ENCODE peak calls at places on chromosomes 16 and 17, in nine cellular contexts. One of them, this sample, is unnamed.

GRCh38 chr16:67406111-67406593 is 10.1 kb downstream of the ZDHHC1 start:
- DNase-seq in upper lobe of left lung: peak
- DNase-seq in Peyer's patch: no peak
- DNase-seq in adrenal gland: no peak
- DNase-seq in testis: no peak
- DNase-seq in tibial nerve: no peak
- DNase-seq in stomach: no peak
- DNase-seq in ovary: no peak
- DNase-seq in spleen: no peak
- DNase-seq in this sample: no peak

GRCh38 chr16:17475104-17475503 is 4.3 kb upstream of the XYLT1 start:
- DNase-seq in upper lobe of left lung: no peak
- DNase-seq in Peyer's patch: no peak
- DNase-seq in adrenal gland: no peak
- DNase-seq in testis: no peak
- DNase-seq in tibial nerve: no peak
- DNase-seq in stomach: no peak
- DNase-seq in ovary: no peak
- DNase-seq in spleen: peak
- DNase-seq in this sample: no peak

GRCh38 chr16:20884240-20884556 is 16.0 kb downstream of the DCUN1D3 start:
- DNase-seq in upper lobe of left lung: no peak
- DNase-seq in Peyer's patch: no peak
- DNase-seq in adrenal gland: no peak
- DNase-seq in testis: no peak
- DNase-seq in tibial nerve: no peak
- DNase-seq in stomach: no peak
- DNase-seq in ovary: no peak
- DNase-seq in spleen: no peak
- DNase-seq in this sample: no peak

GRCh38 chr17:35868791-35869190 is at the start of gene HEATR9:
- DNase-seq in upper lobe of left lung: no peak
- DNase-seq in Peyer's patch: no peak
- DNase-seq in adrenal gland: no peak
- DNase-seq in testis: no peak
- DNase-seq in tibial nerve: no peak
- DNase-seq in stomach: no peak
- DNase-seq in ovary: no peak
- DNase-seq in spleen: no peak
- DNase-seq in this sample: no peak

GRCh38 chr17:50618941-50619340 is 15.7 kb upstream of the ABCC3 start:
- DNase-seq in upper lobe of left lung: no peak
- DNase-seq in Peyer's patch: no peak
- DNase-seq in adrenal gland: no peak
- DNase-seq in testis: no peak
- DNase-seq in tibial nerve: no peak
- DNase-seq in stomach: no peak
- DNase-seq in ovary: no peak
- DNase-seq in spleen: no peak
- DNase-seq in this sample: no peak

GRCh38 chr17:58276423-58276822 is 4.3 kb downstream of the MPO start:
- DNase-seq in upper lobe of left lung: no peak
- DNase-seq in Peyer's patch: no peak
- DNase-seq in adrenal gland: no peak
- DNase-seq in testis: no peak
- DNase-seq in tibial nerve: no peak
- DNase-seq in stomach: no peak
- DNase-seq in ovary: no peak
- DNase-seq in spleen: peak
- DNase-seq in this sample: no peak

GRCh38 chr16:55120408-55120807 is 189.7 kb downstream of the IRX5 start:
- DNase-seq in upper lobe of left lung: no peak
- DNase-seq in Peyer's patch: no peak
- DNase-seq in adrenal gland: no peak
- DNase-seq in testis: no peak
- DNase-seq in tibial nerve: no peak
- DNase-seq in stomach: no peak
- DNase-seq in ovary: no peak
- DNase-seq in spleen: no peak
- DNase-seq in this sample: no peak

GRCh38 chr16:55257971-55258613 is 65.9 kb upstream of the IRX6 start:
- DNase-seq in upper lobe of left lung: peak
- DNase-seq in Peyer's patch: no peak
- DNase-seq in adrenal gland: peak
- DNase-seq in testis: peak
- DNase-seq in tibial nerve: no peak
- DNase-seq in stomach: peak
- DNase-seq in ovary: no peak
- DNase-seq in spleen: peak
- DNase-seq in this sample: peak

GRCh38 chr16:71727545-71728324 is 3.2 kb upstream of the PHLPP2 start:
- DNase-seq in upper lobe of left lung: no peak
- DNase-seq in Peyer's patch: peak
- DNase-seq in adrenal gland: no peak
- DNase-seq in testis: no peak
- DNase-seq in tibial nerve: no peak
- DNase-seq in stomach: no peak
- DNase-seq in ovary: no peak
- DNase-seq in spleen: no peak
- DNase-seq in this sample: no peak

GRCh38 chr16:8622315-8622656 is 788 bp downstream of the METTL22 start:
- DNase-seq in upper lobe of left lung: no peak
- DNase-seq in Peyer's patch: no peak
- DNase-seq in adrenal gland: no peak
- DNase-seq in testis: no peak
- DNase-seq in tibial nerve: no peak
- DNase-seq in stomach: no peak
- DNase-seq in ovary: no peak
- DNase-seq in spleen: no peak
- DNase-seq in this sample: no peak

GRCh38 chr17:40068129-40068581 is 5.4 kb downstream of the THRA start:
- DNase-seq in upper lobe of left lung: no peak
- DNase-seq in Peyer's patch: no peak
- DNase-seq in adrenal gland: no peak
- DNase-seq in testis: no peak
- DNase-seq in tibial nerve: no peak
- DNase-seq in stomach: no peak
- DNase-seq in ovary: no peak
- DNase-seq in spleen: no peak
- DNase-seq in this sample: no peak

GRCh38 chr17:40069751-40070643 is 7.2 kb downstream of the THRA start:
- DNase-seq in upper lobe of left lung: peak
- DNase-seq in Peyer's patch: peak
- DNase-seq in adrenal gland: no peak
- DNase-seq in testis: peak
- DNase-seq in tibial nerve: no peak
- DNase-seq in stomach: peak
- DNase-seq in ovary: peak
- DNase-seq in spleen: no peak
- DNase-seq in this sample: peak

GRCh38 chr17:40067710-40068109 is 4.9 kb downstream of the THRA start:
- DNase-seq in upper lobe of left lung: no peak
- DNase-seq in Peyer's patch: no peak
- DNase-seq in adrenal gland: no peak
- DNase-seq in testis: no peak
- DNase-seq in tibial nerve: no peak
- DNase-seq in stomach: no peak
- DNase-seq in ovary: no peak
- DNase-seq in spleen: no peak
- DNase-seq in this sample: no peak

GRCh38 chr17:40068917-40069750 is 6.4 kb downstream of the THRA start:
- DNase-seq in upper lobe of left lung: peak
- DNase-seq in Peyer's patch: peak
- DNase-seq in adrenal gland: peak
- DNase-seq in testis: peak
- DNase-seq in tibial nerve: peak
- DNase-seq in stomach: peak
- DNase-seq in ovary: peak
- DNase-seq in spleen: peak
- DNase-seq in this sample: peak

GRCh38 chr17:40068584-40068916 is 5.8 kb downstream of the THRA start:
- DNase-seq in upper lobe of left lung: no peak
- DNase-seq in Peyer's patch: no peak
- DNase-seq in adrenal gland: no peak
- DNase-seq in testis: no peak
- DNase-seq in tibial nerve: no peak
- DNase-seq in stomach: no peak
- DNase-seq in ovary: no peak
- DNase-seq in spleen: no peak
- DNase-seq in this sample: no peak
- H3K4me3 ChIP-seq in upper lobe of left lung: peak
- H3K4me3 ChIP-seq in Peyer's patch: peak
- H3K4me3 ChIP-seq in adrenal gland: peak
- H3K4me3 ChIP-seq in testis: no peak
- H3K4me3 ChIP-seq in tibial nerve: peak
- H3K4me3 ChIP-seq in stomach: peak
- H3K4me3 ChIP-seq in ovary: peak
- H3K4me3 ChIP-seq in spleen: peak
- H3K4me3 ChIP-seq in this sample: no peak

DNA sequence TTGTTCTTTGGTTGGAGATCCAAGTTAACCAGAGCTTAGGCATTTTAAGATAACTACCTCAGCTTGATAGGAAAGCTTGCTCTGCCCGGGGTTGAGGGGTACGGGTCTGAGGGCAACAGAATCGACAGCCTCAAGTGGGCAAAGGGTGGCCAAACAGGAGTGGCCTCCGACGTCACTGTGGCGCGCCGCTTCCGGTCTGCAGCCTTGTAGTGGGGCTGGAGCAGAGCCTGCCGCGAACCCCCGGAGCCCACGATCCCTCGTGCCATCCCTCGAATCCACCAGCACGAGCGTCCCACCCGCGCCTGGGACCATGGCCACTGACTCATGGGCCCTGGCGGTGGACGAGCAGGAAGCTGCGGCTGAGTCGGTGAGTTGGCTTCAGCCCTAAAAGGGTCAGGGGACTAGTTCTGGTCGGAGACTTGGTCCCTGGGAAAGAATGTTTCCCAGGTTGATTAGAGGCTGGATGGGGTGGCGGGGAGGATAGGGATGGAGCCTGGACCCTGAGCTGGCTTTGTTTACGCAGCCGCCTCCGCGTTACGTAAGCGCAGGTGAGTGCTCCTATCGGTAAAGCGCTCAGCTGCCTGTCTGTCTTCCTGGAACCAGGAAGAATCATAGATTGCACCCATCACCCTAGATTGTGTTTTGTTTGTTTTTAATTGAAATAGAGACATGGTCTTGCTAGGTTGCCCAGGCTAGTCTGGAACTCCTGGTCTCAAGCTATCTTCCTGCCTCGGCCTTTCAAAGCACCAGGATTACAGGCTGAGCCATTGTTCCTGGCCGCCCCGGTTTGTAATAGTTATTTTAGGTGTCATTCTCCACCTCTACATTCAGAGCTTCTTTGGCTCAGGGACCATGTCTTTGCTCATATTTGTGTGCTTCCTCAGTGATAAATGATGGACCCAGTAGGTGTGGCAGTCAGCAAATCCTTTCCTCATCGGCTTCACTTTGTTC is at the start of gene DDX19B:
- DNase-seq in upper lobe of left lung: peak
- DNase-seq in Peyer's patch: peak
- DNase-seq in adrenal gland: peak
- DNase-seq in testis: peak
- DNase-seq in tibial nerve: peak
- DNase-seq in stomach: peak
- DNase-seq in ovary: peak
- DNase-seq in spleen: peak
- DNase-seq in this sample: peak
- TF ChIP-seq POLR2A in upper lobe of left lung: peak
- TF ChIP-seq POLR2A in Peyer's patch: peak
- TF ChIP-seq POLR2A in adrenal gland: peak
- TF ChIP-seq POLR2A in testis: no peak
- TF ChIP-seq POLR2A in tibial nerve: peak
- TF ChIP-seq POLR2A in stomach: no peak
- TF ChIP-seq POLR2A in ovary: peak
- TF ChIP-seq POLR2A in spleen: peak
- TF ChIP-seq POLR2A in this sample: peak

GRCh38 chr17:2176484-2177175 is 121.7 kb downstream of the HIC1 start:
- DNase-seq in upper lobe of left lung: no peak
- DNase-seq in Peyer's patch: no peak
- DNase-seq in adrenal gland: no peak
- DNase-seq in testis: no peak
- DNase-seq in tibial nerve: no peak
- DNase-seq in stomach: no peak
- DNase-seq in ovary: no peak
- DNase-seq in spleen: no peak
- DNase-seq in this sample: no peak

GRCh38 chr17:2177235-2177811 is 122.4 kb downstream of the HIC1 start:
- DNase-seq in upper lobe of left lung: no peak
- DNase-seq in Peyer's patch: no peak
- DNase-seq in adrenal gland: no peak
- DNase-seq in testis: no peak
- DNase-seq in tibial nerve: no peak
- DNase-seq in stomach: no peak
- DNase-seq in ovary: no peak
- DNase-seq in spleen: no peak
- DNase-seq in this sample: no peak

GRCh38 chr17:2180768-2181167 is 122.8 kb downstream of the SMG6 start:
- DNase-seq in upper lobe of left lung: no peak
- DNase-seq in Peyer's patch: no peak
- DNase-seq in adrenal gland: no peak
- DNase-seq in testis: no peak
- DNase-seq in tibial nerve: no peak
- DNase-seq in stomach: no peak
- DNase-seq in ovary: peak
- DNase-seq in spleen: no peak
- DNase-seq in this sample: no peak

GRCh38 chr17:2179615-2180295 is 123.8 kb downstream of the SMG6 start:
- DNase-seq in upper lobe of left lung: no peak
- DNase-seq in Peyer's patch: peak
- DNase-seq in adrenal gland: peak
- DNase-seq in testis: peak
- DNase-seq in tibial nerve: peak
- DNase-seq in stomach: peak
- DNase-seq in ovary: peak
- DNase-seq in spleen: no peak
- DNase-seq in this sample: peak

GRCh38 chr17:2178798-2179505 is 124.0 kb downstream of the HIC1 start:
- DNase-seq in upper lobe of left lung: no peak
- DNase-seq in Peyer's patch: no peak
- DNase-seq in adrenal gland: peak
- DNase-seq in testis: no peak
- DNase-seq in tibial nerve: no peak
- DNase-seq in stomach: no peak
- DNase-seq in ovary: peak
- DNase-seq in spleen: peak
- DNase-seq in this sample: no peak
- H3K4me3 ChIP-seq in upper lobe of left lung: no peak
- H3K4me3 ChIP-seq in Peyer's patch: no peak
- H3K4me3 ChIP-seq in adrenal gland: peak
- H3K4me3 ChIP-seq in testis: no peak
- H3K4me3 ChIP-seq in tibial nerve: no peak
- H3K4me3 ChIP-seq in stomach: no peak
- H3K4me3 ChIP-seq in ovary: no peak
- H3K4me3 ChIP-seq in spleen: no peak
- H3K4me3 ChIP-seq in this sample: no peak

DNA sequence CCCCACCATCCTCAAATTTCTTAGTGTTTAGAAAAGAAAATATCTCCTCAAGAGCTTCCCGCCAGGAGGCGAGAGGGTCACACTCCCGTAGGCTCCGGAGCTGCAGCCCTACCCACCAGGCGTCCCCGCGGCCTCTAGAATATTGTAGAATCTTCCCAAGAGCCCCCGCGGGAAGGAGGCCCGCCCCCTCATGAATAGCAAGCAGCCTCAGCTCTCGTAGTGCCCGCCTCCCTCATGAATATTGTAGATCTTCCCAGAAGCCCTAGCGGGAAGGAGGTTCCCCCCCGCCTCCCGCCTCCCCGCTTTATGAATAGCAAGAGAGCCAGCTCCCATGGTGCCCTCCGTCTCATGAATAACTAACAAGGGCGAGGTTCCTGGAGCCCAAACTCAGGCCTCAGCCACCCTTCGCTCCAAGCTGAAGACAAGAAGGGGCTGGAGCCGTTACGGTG is at the start of gene FBXO47:
- DNase-seq in upper lobe of left lung: peak
- DNase-seq in Peyer's patch: peak
- DNase-seq in adrenal gland: peak
- DNase-seq in testis: peak
- DNase-seq in tibial nerve: peak
- DNase-seq in stomach: peak
- DNase-seq in ovary: peak
- DNase-seq in spleen: peak
- DNase-seq in this sample: peak
- TF ChIP-seq POLR2A in upper lobe of left lung: no peak
- TF ChIP-seq POLR2A in Peyer's patch: no peak
- TF ChIP-seq POLR2A in adrenal gland: no peak
- TF ChIP-seq POLR2A in testis: peak
- TF ChIP-seq POLR2A in tibial nerve: peak
- TF ChIP-seq POLR2A in stomach: no peak
- TF ChIP-seq POLR2A in ovary: peak
- TF ChIP-seq POLR2A in spleen: no peak
- TF ChIP-seq POLR2A in this sample: no peak